ENCODE peak calls at places on chromosomes 13 and 19, in six cellular contexts. O is osteoblast, X is neural progenitor cell, J is DND-41, D is astrocyte, K is mammary epithelial cell. G is an unnamed sample.

GRCh38 chr13:46666727-46667456 is 113.9 kb downstream of the LRCH1 start:
- DNase-seq in J (peak; percentile 34), O (no peak), K (no peak), D (no peak), X (peak; percentile 63), G (peak; percentile 69)

GRCh38 chr13:42617262-42617661 is 43.3 kb downstream of the TNFSF11 start:
- DNase-seq in O (no peak), D (no peak), X (peak; percentile 32), K (no peak), J (no peak), G (no peak)

GRCh38 chr13:111845621-111846351 is 221.2 kb upstream of the SOX1 start:
- DNase-seq in O (no peak), J (no peak), X (no peak), D (no peak), K (no peak), G (no peak)

GRCh38 chr19:29421186-29421525 is 104.6 kb upstream of the VSTM2B start:
- DNase-seq in J (no peak), D (no peak), X (no peak), K (no peak), O (peak; percentile 77), G (no peak)

GRCh38 chr19:34962945-34963530 is 991 bp downstream of the ZNF792 start:
- DNase-seq in J (peak; percentile 15), D (no peak), K (peak; percentile 6), X (no peak), O (peak; percentile 79), G (no peak)

GRCh38 chr19:49340865-49341718 is 5.9 kb downstream of the CD37 start:
- DNase-seq in K (no peak), O (peak; percentile 80), J (no peak), D (no peak), X (no peak), G (no peak)

GRCh38 chr19:52307275-52307674 is 10.3 kb downstream of the ZNF480 start:
- DNase-seq in J (peak; percentile 52), D (peak; percentile 39), O (no peak), X (peak; percentile 16), K (peak; percentile 17), G (no peak)

GRCh38 chr19:9727644-9728043 is 40.9 kb downstream of the ZNF846 start:
- DNase-seq in O (no peak), J (no peak), D (no peak), K (no peak), X (no peak), G (no peak)

GRCh38 chr19:10828981-10829821 is 6.8 kb downstream of the TMED1 start:
- DNase-seq in X (peak; percentile 27), J (no peak), K (no peak), D (no peak), O (peak; percentile 87), G (no peak)

GRCh38 chr19:1295169-1296012 is 9.7 kb downstream of the EFNA2 start:
- DNase-seq in D (no peak), O (peak; percentile 98), X (peak; percentile 39), J (peak; percentile 44), K (no peak), G (no peak)
- H4K20me1 ChIP-seq in D (peaks cover 6% of the 10 kb centered on the region), O (no peaks in the 10 kb centered on the region), X (peaks cover 64% of the 10 kb centered on the region), J (no peaks in the 10 kb centered on the region), K (no peaks in the 10 kb centered on the region), G (no peaks in the 10 kb centered on the region)

DNA sequence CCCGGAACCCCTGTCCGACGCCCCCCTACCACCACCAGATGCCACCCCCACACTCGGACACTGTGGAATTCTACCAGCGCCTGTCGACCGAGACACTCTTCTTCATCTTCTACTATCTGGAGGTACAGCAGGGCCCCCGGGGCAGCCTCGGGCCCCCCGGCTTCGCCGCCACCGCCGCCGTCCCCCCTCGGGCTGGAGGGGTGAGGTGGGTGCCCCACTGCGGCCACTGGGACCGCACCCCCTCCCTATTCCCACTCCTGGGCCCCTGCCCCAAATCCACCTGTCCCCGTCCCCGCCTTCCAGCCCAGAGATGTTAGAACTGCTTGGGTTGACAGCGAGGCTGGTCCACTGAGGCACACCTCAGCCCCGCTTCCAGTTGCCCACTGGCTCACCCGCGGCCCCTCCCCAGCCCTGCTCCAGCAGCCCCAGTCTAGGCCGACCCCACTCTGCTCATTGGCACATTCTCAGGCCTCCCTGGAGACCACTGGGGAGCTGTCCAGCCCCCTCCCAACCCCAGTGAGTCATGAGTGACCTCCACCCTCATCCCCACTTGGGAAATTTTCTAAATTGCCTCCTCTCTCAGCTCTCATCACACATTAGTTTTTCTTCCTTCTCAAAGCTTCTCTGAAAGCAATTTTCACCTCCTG is 6.5 kb downstream of the LENG1 start:
- DNase-seq in K (no peak), D (no peak), O (no peak), J (no peak), X (no peak), G (no peak)
- H3K36me3 ChIP-seq in K (peaks cover 23% of the 10 kb centered on the region), D (peaks cover 48% of the 10 kb centered on the region), O (peaks cover 91% of the 10 kb centered on the region), J (peaks cover 98% of the 10 kb centered on the region), X (no peaks in the 10 kb centered on the region), G (peaks cover 8% of the 10 kb centered on the region)

GRCh38 chr19:6269101-6269886 is 10.5 kb downstream of the MLLT1 start:
- DNase-seq in D (no peak), K (no peak), X (no peak), J (no peak), O (peak; percentile 23), G (no peak)

GRCh38 chr19:6270076-6270745 is 9.6 kb downstream of the MLLT1 start:
- DNase-seq in X (no peak), D (no peak), J (no peak), O (peak; percentile 52), K (no peak), G (no peak)

GRCh38 chr19:6271251-6271650 is 8.5 kb downstream of the MLLT1 start:
- DNase-seq in K (no peak), X (no peak), J (no peak), D (no peak), O (peak; percentile 83), G (no peak)

GRCh38 chr19:6271721-6272410 is 7.9 kb downstream of the MLLT1 start:
- DNase-seq in K (no peak), J (no peak), X (peak; percentile 31), D (peak; percentile 80), O (peak; percentile 92), G (no peak)

DNA sequence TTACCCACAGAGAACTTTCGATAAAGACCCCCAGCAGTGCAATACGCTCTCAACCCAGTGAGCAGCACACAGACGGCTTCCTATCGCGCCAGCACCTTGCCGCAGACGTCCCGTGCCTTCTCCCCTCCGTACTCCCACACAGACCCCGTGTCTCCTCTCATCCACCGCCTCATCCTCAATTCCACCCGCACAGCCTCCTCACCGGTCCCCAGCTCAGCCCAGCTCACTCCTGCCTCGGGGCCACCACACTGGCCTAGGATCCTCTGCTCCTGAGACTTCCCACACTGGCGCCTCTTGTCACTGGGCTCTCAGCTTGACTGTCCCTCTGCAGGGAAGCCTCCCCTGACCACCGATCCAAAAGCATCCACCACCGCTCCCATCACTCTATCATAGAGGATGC is 9.0 kb downstream of the MLLT1 start:
- DNase-seq in X (no peak), O (peak; percentile 46), D (no peak), K (no peak), J (no peak), G (no peak)
- H3K4me3 ChIP-seq in X (no peak overlapping the region), O (peak overlapping the region; percentile 55), D (no peak overlapping the region), K (no peak overlapping the region), J (no peak overlapping the region), G (no peak overlapping the region)

DNA sequence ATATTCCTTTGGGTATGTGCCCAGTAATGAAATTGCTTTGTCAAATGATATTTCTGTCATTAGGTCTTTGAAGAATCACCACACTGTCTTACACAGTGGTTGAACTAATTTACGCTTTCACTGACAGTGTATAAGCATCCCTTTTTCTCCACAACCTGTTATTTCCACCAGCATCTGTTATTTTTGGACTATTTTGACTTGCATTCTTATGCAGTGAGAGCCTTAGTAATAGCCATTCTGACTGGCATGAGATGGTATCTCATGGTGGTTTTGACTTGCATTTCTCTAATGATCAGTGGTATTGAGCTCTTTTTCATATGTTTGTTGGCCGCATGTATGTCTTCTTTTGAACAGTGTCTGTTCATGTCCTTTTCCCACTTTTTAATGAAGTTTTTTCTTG is 92.0 kb upstream of the SPATA13 start:
- DNase-seq in O (no peak), J (no peak), K (no peak), X (no peak), D (no peak), G (no peak)
- H4K20me1 ChIP-seq in O (no peaks in the 10 kb centered on the region), J (no peaks in the 10 kb centered on the region), K (no peaks in the 10 kb centered on the region), X (no peaks in the 10 kb centered on the region), D (no peaks in the 10 kb centered on the region), G (no peaks in the 10 kb centered on the region)

G was measured in MM.1S.